ENCODE peak calls at places on chromosomes 2 and 18, in nine cellular contexts. J is breast epithelium, S is fibroblast of mammary gland, L is IMR-90, U is Peyer's patch, Z is BE2C, T is cardiac fibroblast, V is neural crest cell, F is WTC11. P is an unnamed sample.

GRCh38 chr18:5196253-5197031 is 615 bp downstream of the AKAIN1 start:
- DNase-seq in V (peak; percentile 1), T (no peak), J (no peak), Z (no peak), U (no peak), F (peak; percentile 50), S (no peak), L (no peak), P (no peak)

GRCh38 chr18:46213295-46213694 is 109.1 kb downstream of the HAUS1 start:
- DNase-seq in V (no peak), J (no peak), F (no peak), L (no peak), U (no peak), T (peak; percentile 40), Z (no peak), S (peak; percentile 9), P (no peak)

GRCh38 chr18:61825386-61825785 is 67.4 kb downstream of the RNF152 start:
- DNase-seq in F (no peak), L (peak; percentile 71), T (peak; percentile 35), S (peak; percentile 38), Z (no peak), U (no peak), V (no peak), J (no peak), P (no peak)

GRCh38 chr2:165681841-165682240 is 112.2 kb downstream of the GALNT3 start:
- DNase-seq in J (no peak), Z (no peak), S (no peak), L (no peak), V (no peak), F (no peak), U (no peak), T (no peak), P (no peak)

GRCh38 chr2:38509947-38510326 is 92.8 kb downstream of the HNRNPLL start:
- DNase-seq in F (no peak), U (no peak), J (no peak), S (no peak), Z (no peak), V (no peak), T (no peak), L (no peak), P (no peak)

GRCh38 chr2:20609995-20610357 is 40.9 kb downstream of the HS1BP3 start:
- DNase-seq in T (no peak), J (peak; percentile 7), Z (no peak), U (no peak), L (no peak), F (no peak), V (no peak), S (no peak), P (no peak)

GRCh38 chr2:187395276-187396015 is 52.6 kb downstream of the CALCRL start:
- DNase-seq in V (no peak), T (no peak), Z (no peak), U (no peak), J (no peak), L (no peak), S (no peak), F (no peak), P (no peak)

GRCh38 chr2:96330407-96330806 is 5.2 kb upstream of the NCAPH start:
- DNase-seq in L (peak; percentile 84), V (no peak), U (no peak), J (no peak), T (peak; percentile 56), F (no peak), S (peak; percentile 78), Z (no peak), P (no peak)

GRCh38 chr2:27809761-27810241 is 38.3 kb downstream of the MRPL33 start:
- DNase-seq in L (peak; percentile 93), T (peak; percentile 95), S (peak; percentile 95), F (no peak), V (no peak), U (no peak), Z (no peak), J (no peak), P (no peak)

GRCh38 chr2:1717129-1717528 is 27.2 kb downstream of the PXDN start:
- DNase-seq in J (peak; percentile 95), Z (no peak), U (no peak), F (no peak), V (no peak), L (no peak), T (peak; percentile 62), S (no peak), P (no peak)

GRCh38 chr2:221096651-221097567 is 475.2 kb downstream of the EPHA4 start:
- DNase-seq in Z (no peak), U (no peak), F (no peak), S (no peak), T (no peak), V (no peak), L (no peak), J (no peak), P (no peak)

GRCh38 chr2:163347982-163348842 is 387.6 kb downstream of the FIGN start:
- DNase-seq in L (peak; percentile 87), Z (no peak), T (peak; percentile 92), S (peak; percentile 71), F (peak; percentile 84), U (peak; percentile 15), V (peak; percentile 49), J (peak; percentile 68), P (peak; percentile 31)

GRCh38 chr2:222677981-222678380 is 6.5 kb downstream of the MOGAT1 start:
- DNase-seq in V (no peak), Z (no peak), T (no peak), F (no peak), L (no peak), J (no peak), S (no peak), U (no peak), P (no peak)

GRCh38 chr2:227539465-227539956 is 59.2 kb upstream of the SCYGR2 start:
- DNase-seq in J (no peak), F (no peak), S (no peak), U (no peak), T (no peak), L (no peak), V (no peak), Z (no peak), P (no peak)

GRCh38 chr18:56112984-56113383 is 525.0 kb upstream of the TCF4 start:
- DNase-seq in J (no peak), U (no peak), F (no peak), V (no peak), T (no peak), S (no peak), L (no peak), Z (no peak), P (no peak)

GRCh38 chr2:32942728-32943485 is 3.8 kb upstream of the LTBP1 start:
- DNase-seq in T (no peak), Z (no peak), J (no peak), F (no peak), V (no peak), L (no peak), U (no peak), S (no peak), P (no peak)

GRCh38 chr2:197085665-197086064 is 159.2 kb upstream of the PGAP1 start:
- DNase-seq in Z (no peak), V (no peak), T (no peak), J (no peak), U (no peak), L (no peak), F (no peak), S (no peak), P (no peak)

GRCh38 chr2:95342556-95343320 is 45.6 kb downstream of the KCNIP3 start:
- DNase-seq in U (no peak), Z (no peak), L (no peak), J (peak; percentile 35), V (no peak), T (no peak), S (no peak), F (no peak), P (no peak)

GRCh38 chr2:31327505-31327904 is 87.0 kb downstream of the XDH start:
- DNase-seq in Z (no peak), S (no peak), F (no peak), T (peak; percentile 21), L (no peak), J (no peak), V (no peak), U (no peak), P (no peak)

GRCh38 chr2:122072666-122073065 is 317.2 kb downstream of the TSN start:
- DNase-seq in L (peak; percentile 45), S (peak; percentile 5), V (no peak), T (peak; percentile 63), J (no peak), U (no peak), F (no peak), Z (no peak), P (no peak)

DNA sequence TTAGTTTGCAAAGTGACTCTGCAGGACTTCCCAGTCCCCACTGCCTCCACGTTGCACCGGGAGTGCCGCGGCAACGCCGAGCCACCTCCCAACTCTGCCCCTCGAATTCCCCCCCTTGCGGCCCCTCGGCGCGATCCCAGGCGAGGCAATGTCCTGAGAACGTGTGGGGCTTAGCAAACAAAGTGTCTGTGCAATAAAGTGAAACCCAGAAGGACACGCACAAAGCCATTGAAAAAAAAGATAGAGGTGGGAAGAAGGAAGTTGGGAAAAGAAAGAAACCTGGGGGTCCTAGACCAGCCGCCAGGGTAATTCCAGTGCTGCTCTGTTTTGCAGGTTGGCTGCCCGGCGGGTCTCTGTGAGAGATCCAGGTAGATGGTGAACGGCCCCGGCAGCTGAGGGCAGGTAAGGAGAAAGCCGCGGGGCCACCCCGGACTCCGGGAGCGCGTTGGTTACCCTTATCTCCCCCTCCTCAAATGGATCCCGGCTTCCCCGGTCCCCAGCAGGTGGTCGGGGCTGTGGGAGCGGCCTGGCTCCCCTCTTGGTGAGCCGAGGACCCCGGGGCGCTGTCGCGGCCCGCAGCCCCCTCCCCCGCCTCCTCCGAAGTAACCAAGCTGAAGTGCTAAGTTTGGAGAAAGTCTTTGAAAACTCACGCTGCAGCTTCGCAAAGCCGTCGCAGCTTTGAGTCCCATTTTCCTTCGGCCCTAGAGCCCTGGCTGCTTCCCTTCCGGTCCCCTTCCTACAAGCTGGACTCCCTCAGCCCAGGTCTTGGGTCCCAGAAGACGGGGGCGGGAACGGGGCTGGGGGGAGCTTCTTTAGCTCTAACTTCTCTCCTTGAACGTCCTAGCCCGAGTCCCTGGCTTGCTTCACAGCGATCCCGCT is 525 bp downstream of the OTX1 start:
- DNase-seq in U (no peak), J (no peak), Z (no peak), V (no peak), L (no peak), S (no peak), F (peak; percentile 62), T (no peak), P (no peak)
- TF ChIP-seq CTCF in U (no peak), J (no peak), Z (no peak), V (peak; percentile 27), L (no peak), S (no peak), F (no peak), T (no peak), P (no peak)

GRCh38 chr18:8052237-8052701 is 485.2 kb downstream of the PTPRM start:
- DNase-seq in Z (no peak), V (no peak), T (peak; percentile 67), J (no peak), S (peak; percentile 44), U (no peak), L (peak; percentile 26), F (no peak), P (no peak)
- TF ChIP-seq CTCF in Z (no peak), V (no peak), T (no peak), J (no peak), S (no peak), U (no peak), L (no peak), F (no peak), P (no peak)

GRCh38 chr2:8222979-8223730 is 458.7 kb upstream of the ID2 start:
- DNase-seq in T (no peak), L (no peak), S (no peak), U (no peak), F (no peak), V (no peak), J (no peak), Z (no peak), P (no peak)
- TF ChIP-seq CTCF in T (no peak), L (no peak), S (no peak), U (no peak), F (no peak), V (no peak), J (no peak), Z (no peak), P (no peak)

GRCh38 chr18:23689031-23689615 is at the start of gene LAMA3:
- DNase-seq in Z (peak; percentile 32), J (peak; percentile 76), F (no peak), S (peak; percentile 30), L (peak; percentile 11), T (peak; percentile 24), U (no peak), V (peak; percentile 19), P (no peak)
- TF ChIP-seq CTCF in Z (no peak), J (no peak), F (no peak), S (no peak), L (no peak), T (peak; percentile 13), U (no peak), V (no peak), P (no peak)